ENCODE peak calls at places on chromosomes 1 and 21, in ten cellular contexts. One of them, this sample, is unnamed.

GRCh38 chr1:156129687-156130577 is 15.4 kb downstream of the LMNA start:
- DNase-seq in heart right ventricle: peak
- DNase-seq in RPMI8226: peak
- DNase-seq in fibroblast of lung: peak
- DNase-seq in astrocyte of the spinal cord: peak
- DNase-seq in endothelial cell of umbilical vein: peak
- DNase-seq in activated T-helper 9 cell treated with anti-CD3 and anti-CD28 coated beads, Interleukin-2, amount 50 U/mL, for 16 hours: peak
- DNase-seq in T-helper 1 cell: peak
- DNase-seq in naive B cell: peak
- DNase-seq in dermis microvascular lymphatic vessel endothelial cell: peak
- DNase-seq in this sample: no peak

GRCh38 chr1:61042679-61043009 is 39.7 kb upstream of the NFIA start:
- DNase-seq in heart right ventricle: no peak
- DNase-seq in RPMI8226: no peak
- DNase-seq in fibroblast of lung: no peak
- DNase-seq in astrocyte of the spinal cord: no peak
- DNase-seq in endothelial cell of umbilical vein: no peak
- DNase-seq in activated T-helper 9 cell treated with anti-CD3 and anti-CD28 coated beads, Interleukin-2, amount 50 U/mL, for 16 hours: no peak
- DNase-seq in T-helper 1 cell: no peak
- DNase-seq in naive B cell: no peak
- DNase-seq in dermis microvascular lymphatic vessel endothelial cell: no peak
- DNase-seq in this sample: no peak

GRCh38 chr1:6007318-6008083 is 15.3 kb upstream of the NPHP4 start:
- DNase-seq in heart right ventricle: no peak
- DNase-seq in RPMI8226: no peak
- DNase-seq in fibroblast of lung: no peak
- DNase-seq in astrocyte of the spinal cord: no peak
- DNase-seq in endothelial cell of umbilical vein: no peak
- DNase-seq in activated T-helper 9 cell treated with anti-CD3 and anti-CD28 coated beads, Interleukin-2, amount 50 U/mL, for 16 hours: no peak
- DNase-seq in T-helper 1 cell: peak
- DNase-seq in naive B cell: no peak
- DNase-seq in dermis microvascular lymphatic vessel endothelial cell: no peak
- DNase-seq in this sample: no peak

GRCh38 chr1:21324368-21325137 is 34.3 kb upstream of the ECE1 start:
- DNase-seq in heart right ventricle: peak
- DNase-seq in RPMI8226: no peak
- DNase-seq in fibroblast of lung: peak
- DNase-seq in astrocyte of the spinal cord: peak
- DNase-seq in endothelial cell of umbilical vein: peak
- DNase-seq in activated T-helper 9 cell treated with anti-CD3 and anti-CD28 coated beads, Interleukin-2, amount 50 U/mL, for 16 hours: peak
- DNase-seq in T-helper 1 cell: no peak
- DNase-seq in naive B cell: peak
- DNase-seq in dermis microvascular lymphatic vessel endothelial cell: peak
- DNase-seq in this sample: no peak

GRCh38 chr1:8910914-8911313 is 32.4 kb upstream of the ENO1 start:
- DNase-seq in heart right ventricle: no peak
- DNase-seq in RPMI8226: peak
- DNase-seq in fibroblast of lung: no peak
- DNase-seq in astrocyte of the spinal cord: no peak
- DNase-seq in endothelial cell of umbilical vein: no peak
- DNase-seq in activated T-helper 9 cell treated with anti-CD3 and anti-CD28 coated beads, Interleukin-2, amount 50 U/mL, for 16 hours: no peak
- DNase-seq in T-helper 1 cell: no peak
- DNase-seq in naive B cell: no peak
- DNase-seq in dermis microvascular lymphatic vessel endothelial cell: peak
- DNase-seq in this sample: no peak

GRCh38 chr1:92291372-92291999 is 7.3 kb downstream of the GLMN start:
- DNase-seq in heart right ventricle: no peak
- DNase-seq in RPMI8226: peak
- DNase-seq in fibroblast of lung: peak
- DNase-seq in astrocyte of the spinal cord: peak
- DNase-seq in endothelial cell of umbilical vein: peak
- DNase-seq in activated T-helper 9 cell treated with anti-CD3 and anti-CD28 coated beads, Interleukin-2, amount 50 U/mL, for 16 hours: no peak
- DNase-seq in T-helper 1 cell: no peak
- DNase-seq in naive B cell: no peak
- DNase-seq in dermis microvascular lymphatic vessel endothelial cell: peak
- DNase-seq in this sample: no peak

GRCh38 chr1:216903389-216903754 is 180.1 kb upstream of the ESRRG start:
- DNase-seq in heart right ventricle: no peak
- DNase-seq in RPMI8226: no peak
- DNase-seq in fibroblast of lung: peak
- DNase-seq in astrocyte of the spinal cord: peak
- DNase-seq in endothelial cell of umbilical vein: no peak
- DNase-seq in activated T-helper 9 cell treated with anti-CD3 and anti-CD28 coated beads, Interleukin-2, amount 50 U/mL, for 16 hours: no peak
- DNase-seq in T-helper 1 cell: no peak
- DNase-seq in naive B cell: no peak
- DNase-seq in dermis microvascular lymphatic vessel endothelial cell: no peak
- DNase-seq in this sample: no peak

GRCh38 chr1:204075116-204075636 is 2.3 kb downstream of the SOX13 start:
- DNase-seq in heart right ventricle: no peak
- DNase-seq in RPMI8226: peak
- DNase-seq in fibroblast of lung: peak
- DNase-seq in astrocyte of the spinal cord: no peak
- DNase-seq in endothelial cell of umbilical vein: no peak
- DNase-seq in activated T-helper 9 cell treated with anti-CD3 and anti-CD28 coated beads, Interleukin-2, amount 50 U/mL, for 16 hours: no peak
- DNase-seq in T-helper 1 cell: no peak
- DNase-seq in naive B cell: no peak
- DNase-seq in dermis microvascular lymphatic vessel endothelial cell: peak
- DNase-seq in this sample: no peak

GRCh38 chr1:87513270-87513669 is 184.6 kb downstream of the LMO4 start:
- DNase-seq in heart right ventricle: no peak
- DNase-seq in RPMI8226: no peak
- DNase-seq in fibroblast of lung: peak
- DNase-seq in astrocyte of the spinal cord: peak
- DNase-seq in endothelial cell of umbilical vein: no peak
- DNase-seq in activated T-helper 9 cell treated with anti-CD3 and anti-CD28 coated beads, Interleukin-2, amount 50 U/mL, for 16 hours: no peak
- DNase-seq in T-helper 1 cell: no peak
- DNase-seq in naive B cell: no peak
- DNase-seq in dermis microvascular lymphatic vessel endothelial cell: no peak
- DNase-seq in this sample: no peak

GRCh38 chr1:83555871-83556270 is 443.1 kb downstream of the TTLL7 start:
- DNase-seq in heart right ventricle: no peak
- DNase-seq in RPMI8226: no peak
- DNase-seq in fibroblast of lung: no peak
- DNase-seq in astrocyte of the spinal cord: no peak
- DNase-seq in endothelial cell of umbilical vein: no peak
- DNase-seq in activated T-helper 9 cell treated with anti-CD3 and anti-CD28 coated beads, Interleukin-2, amount 50 U/mL, for 16 hours: no peak
- DNase-seq in T-helper 1 cell: no peak
- DNase-seq in naive B cell: no peak
- DNase-seq in dermis microvascular lymphatic vessel endothelial cell: no peak
- DNase-seq in this sample: no peak

GRCh38 chr1:227540170-227541098 is 22.9 kb upstream of the ZNF678 start:
- DNase-seq in heart right ventricle: no peak
- DNase-seq in RPMI8226: no peak
- DNase-seq in fibroblast of lung: no peak
- DNase-seq in astrocyte of the spinal cord: no peak
- DNase-seq in endothelial cell of umbilical vein: no peak
- DNase-seq in activated T-helper 9 cell treated with anti-CD3 and anti-CD28 coated beads, Interleukin-2, amount 50 U/mL, for 16 hours: no peak
- DNase-seq in T-helper 1 cell: no peak
- DNase-seq in naive B cell: no peak
- DNase-seq in dermis microvascular lymphatic vessel endothelial cell: no peak
- DNase-seq in this sample: no peak

GRCh38 chr21:34129039-34129891 is 55.9 kb downstream of the MRPS6 start:
- DNase-seq in heart right ventricle: peak
- DNase-seq in RPMI8226: no peak
- DNase-seq in fibroblast of lung: peak
- DNase-seq in astrocyte of the spinal cord: peak
- DNase-seq in endothelial cell of umbilical vein: peak
- DNase-seq in activated T-helper 9 cell treated with anti-CD3 and anti-CD28 coated beads, Interleukin-2, amount 50 U/mL, for 16 hours: peak
- DNase-seq in T-helper 1 cell: peak
- DNase-seq in naive B cell: no peak
- DNase-seq in dermis microvascular lymphatic vessel endothelial cell: peak
- DNase-seq in this sample: no peak

GRCh38 chr1:243974451-243975292 is 76.4 kb upstream of the ZBTB18 start:
- DNase-seq in heart right ventricle: peak
- DNase-seq in RPMI8226: peak
- DNase-seq in fibroblast of lung: peak
- DNase-seq in astrocyte of the spinal cord: peak
- DNase-seq in endothelial cell of umbilical vein: peak
- DNase-seq in activated T-helper 9 cell treated with anti-CD3 and anti-CD28 coated beads, Interleukin-2, amount 50 U/mL, for 16 hours: no peak
- DNase-seq in T-helper 1 cell: no peak
- DNase-seq in naive B cell: no peak
- DNase-seq in dermis microvascular lymphatic vessel endothelial cell: peak
- DNase-seq in this sample: no peak

GRCh38 chr1:232417849-232418248 is 212.1 kb downstream of the SIPA1L2 start:
- DNase-seq in heart right ventricle: no peak
- DNase-seq in RPMI8226: no peak
- DNase-seq in fibroblast of lung: no peak
- DNase-seq in astrocyte of the spinal cord: no peak
- DNase-seq in endothelial cell of umbilical vein: no peak
- DNase-seq in activated T-helper 9 cell treated with anti-CD3 and anti-CD28 coated beads, Interleukin-2, amount 50 U/mL, for 16 hours: no peak
- DNase-seq in T-helper 1 cell: no peak
- DNase-seq in naive B cell: no peak
- DNase-seq in dermis microvascular lymphatic vessel endothelial cell: no peak
- DNase-seq in this sample: no peak

GRCh38 chr1:119327436-119328155 is 41.0 kb upstream of the HAO2 start:
- DNase-seq in heart right ventricle: no peak
- DNase-seq in RPMI8226: no peak
- DNase-seq in fibroblast of lung: peak
- DNase-seq in astrocyte of the spinal cord: peak
- DNase-seq in endothelial cell of umbilical vein: peak
- DNase-seq in activated T-helper 9 cell treated with anti-CD3 and anti-CD28 coated beads, Interleukin-2, amount 50 U/mL, for 16 hours: no peak
- DNase-seq in T-helper 1 cell: no peak
- DNase-seq in naive B cell: peak
- DNase-seq in dermis microvascular lymphatic vessel endothelial cell: peak
- DNase-seq in this sample: no peak

GRCh38 chr1:156194300-156194652 is 372 bp downstream of the SLC25A44 start:
- DNase-seq in heart right ventricle: no peak
- DNase-seq in RPMI8226: no peak
- DNase-seq in fibroblast of lung: no peak
- DNase-seq in astrocyte of the spinal cord: no peak
- DNase-seq in endothelial cell of umbilical vein: no peak
- DNase-seq in activated T-helper 9 cell treated with anti-CD3 and anti-CD28 coated beads, Interleukin-2, amount 50 U/mL, for 16 hours: no peak
- DNase-seq in T-helper 1 cell: no peak
- DNase-seq in naive B cell: no peak
- DNase-seq in dermis microvascular lymphatic vessel endothelial cell: peak
- DNase-seq in this sample: no peak

GRCh38 chr1:21344750-21345443 is 54.6 kb upstream of the ECE1 start:
- DNase-seq in heart right ventricle: no peak
- DNase-seq in RPMI8226: peak
- DNase-seq in fibroblast of lung: no peak
- DNase-seq in astrocyte of the spinal cord: no peak
- DNase-seq in endothelial cell of umbilical vein: no peak
- DNase-seq in activated T-helper 9 cell treated with anti-CD3 and anti-CD28 coated beads, Interleukin-2, amount 50 U/mL, for 16 hours: no peak
- DNase-seq in T-helper 1 cell: no peak
- DNase-seq in naive B cell: no peak
- DNase-seq in dermis microvascular lymphatic vessel endothelial cell: peak
- DNase-seq in this sample: no peak

GRCh38 chr1:235781807-235782206 is 84.9 kb downstream of the LYST start:
- DNase-seq in heart right ventricle: no peak
- DNase-seq in RPMI8226: no peak
- DNase-seq in fibroblast of lung: no peak
- DNase-seq in astrocyte of the spinal cord: no peak
- DNase-seq in endothelial cell of umbilical vein: peak
- DNase-seq in activated T-helper 9 cell treated with anti-CD3 and anti-CD28 coated beads, Interleukin-2, amount 50 U/mL, for 16 hours: no peak
- DNase-seq in T-helper 1 cell: no peak
- DNase-seq in naive B cell: no peak
- DNase-seq in dermis microvascular lymphatic vessel endothelial cell: peak
- DNase-seq in this sample: no peak

GRCh38 chr1:8539683-8540082 is 221.8 kb downstream of the SLC45A1 start:
- DNase-seq in heart right ventricle: no peak
- DNase-seq in RPMI8226: no peak
- DNase-seq in fibroblast of lung: no peak
- DNase-seq in astrocyte of the spinal cord: no peak
- DNase-seq in endothelial cell of umbilical vein: no peak
- DNase-seq in activated T-helper 9 cell treated with anti-CD3 and anti-CD28 coated beads, Interleukin-2, amount 50 U/mL, for 16 hours: no peak
- DNase-seq in T-helper 1 cell: no peak
- DNase-seq in naive B cell: no peak
- DNase-seq in dermis microvascular lymphatic vessel endothelial cell: no peak
- DNase-seq in this sample: no peak

GRCh38 chr1:205285391-205286101 is 36.0 kb downstream of the NUAK2 start:
- DNase-seq in heart right ventricle: no peak
- DNase-seq in RPMI8226: peak
- DNase-seq in fibroblast of lung: peak
- DNase-seq in astrocyte of the spinal cord: peak
- DNase-seq in endothelial cell of umbilical vein: no peak
- DNase-seq in activated T-helper 9 cell treated with anti-CD3 and anti-CD28 coated beads, Interleukin-2, amount 50 U/mL, for 16 hours: peak
- DNase-seq in T-helper 1 cell: peak
- DNase-seq in naive B cell: peak
- DNase-seq in dermis microvascular lymphatic vessel endothelial cell: no peak
- DNase-seq in this sample: no peak

GRCh38 chr1:230047114-230047865 is 19.7 kb upstream of the GALNT2 start:
- DNase-seq in heart right ventricle: no peak
- DNase-seq in RPMI8226: no peak
- DNase-seq in fibroblast of lung: no peak
- DNase-seq in astrocyte of the spinal cord: no peak
- DNase-seq in endothelial cell of umbilical vein: no peak
- DNase-seq in activated T-helper 9 cell treated with anti-CD3 and anti-CD28 coated beads, Interleukin-2, amount 50 U/mL, for 16 hours: no peak
- DNase-seq in T-helper 1 cell: no peak
- DNase-seq in naive B cell: no peak
- DNase-seq in dermis microvascular lymphatic vessel endothelial cell: no peak
- DNase-seq in this sample: no peak

GRCh38 chr21:15063821-15064575 is 802 bp downstream of the NRIP1 start:
- DNase-seq in heart right ventricle: peak
- DNase-seq in RPMI8226: peak
- DNase-seq in fibroblast of lung: peak
- DNase-seq in astrocyte of the spinal cord: peak
- DNase-seq in endothelial cell of umbilical vein: no peak
- DNase-seq in activated T-helper 9 cell treated with anti-CD3 and anti-CD28 coated beads, Interleukin-2, amount 50 U/mL, for 16 hours: peak
- DNase-seq in T-helper 1 cell: peak
- DNase-seq in naive B cell: no peak
- DNase-seq in dermis microvascular lymphatic vessel endothelial cell: peak
- DNase-seq in this sample: no peak

GRCh38 chr1:7770939-7771672 is at the start of gene VAMP3:
- DNase-seq in heart right ventricle: peak
- DNase-seq in RPMI8226: peak
- DNase-seq in fibroblast of lung: peak
- DNase-seq in astrocyte of the spinal cord: peak
- DNase-seq in endothelial cell of umbilical vein: peak
- DNase-seq in activated T-helper 9 cell treated with anti-CD3 and anti-CD28 coated beads, Interleukin-2, amount 50 U/mL, for 16 hours: peak
- DNase-seq in T-helper 1 cell: peak
- DNase-seq in naive B cell: peak
- DNase-seq in dermis microvascular lymphatic vessel endothelial cell: peak
- DNase-seq in this sample: no peak

GRCh38 chr1:202107801-202108731 is 14.7 kb upstream of the GPR37L1 start:
- DNase-seq in heart right ventricle: peak
- DNase-seq in RPMI8226: peak
- DNase-seq in fibroblast of lung: no peak
- DNase-seq in astrocyte of the spinal cord: no peak
- DNase-seq in endothelial cell of umbilical vein: no peak
- DNase-seq in activated T-helper 9 cell treated with anti-CD3 and anti-CD28 coated beads, Interleukin-2, amount 50 U/mL, for 16 hours: no peak
- DNase-seq in T-helper 1 cell: no peak
- DNase-seq in naive B cell: no peak
- DNase-seq in dermis microvascular lymphatic vessel endothelial cell: no peak
- DNase-seq in this sample: no peak

GRCh38 chr1:152926091-152926490 is 17.7 kb downstream of the IVL start:
- DNase-seq in heart right ventricle: no peak
- DNase-seq in RPMI8226: peak
- DNase-seq in fibroblast of lung: peak
- DNase-seq in astrocyte of the spinal cord: peak
- DNase-seq in endothelial cell of umbilical vein: no peak
- DNase-seq in activated T-helper 9 cell treated with anti-CD3 and anti-CD28 coated beads, Interleukin-2, amount 50 U/mL, for 16 hours: no peak
- DNase-seq in T-helper 1 cell: no peak
- DNase-seq in naive B cell: no peak
- DNase-seq in dermis microvascular lymphatic vessel endothelial cell: no peak
- DNase-seq in this sample: no peak

GRCh38 chr1:174769961-174770549 is 229.7 kb upstream of the CACYBP start:
- DNase-seq in heart right ventricle: no peak
- DNase-seq in RPMI8226: peak
- DNase-seq in fibroblast of lung: peak
- DNase-seq in astrocyte of the spinal cord: peak
- DNase-seq in endothelial cell of umbilical vein: peak
- DNase-seq in activated T-helper 9 cell treated with anti-CD3 and anti-CD28 coated beads, Interleukin-2, amount 50 U/mL, for 16 hours: no peak
- DNase-seq in T-helper 1 cell: no peak
- DNase-seq in naive B cell: peak
- DNase-seq in dermis microvascular lymphatic vessel endothelial cell: peak
- DNase-seq in this sample: peak

GRCh38 chr1:206575165-206575893 is 36.9 kb downstream of the EIF2D start:
- DNase-seq in heart right ventricle: peak
- DNase-seq in RPMI8226: peak
- DNase-seq in fibroblast of lung: peak
- DNase-seq in astrocyte of the spinal cord: peak
- DNase-seq in endothelial cell of umbilical vein: peak
- DNase-seq in activated T-helper 9 cell treated with anti-CD3 and anti-CD28 coated beads, Interleukin-2, amount 50 U/mL, for 16 hours: no peak
- DNase-seq in T-helper 1 cell: no peak
- DNase-seq in naive B cell: peak
- DNase-seq in dermis microvascular lymphatic vessel endothelial cell: peak
- DNase-seq in this sample: peak

GRCh38 chr1:18232052-18232451 is 124.5 kb downstream of the IGSF21 start:
- DNase-seq in heart right ventricle: no peak
- DNase-seq in RPMI8226: no peak
- DNase-seq in fibroblast of lung: no peak
- DNase-seq in astrocyte of the spinal cord: no peak
- DNase-seq in endothelial cell of umbilical vein: no peak
- DNase-seq in activated T-helper 9 cell treated with anti-CD3 and anti-CD28 coated beads, Interleukin-2, amount 50 U/mL, for 16 hours: no peak
- DNase-seq in T-helper 1 cell: no peak
- DNase-seq in naive B cell: no peak
- DNase-seq in dermis microvascular lymphatic vessel endothelial cell: no peak
- DNase-seq in this sample: no peak

This sample was measured in glomerular endothelial cell.